ENCODE peak calls at places on chromosomes 7 and 10, in four cellular contexts. J, U, C and L are unnamed samples.

GRCh38 chr10:51894752-51895151 is 195.4 kb upstream of the CSTF2T start:
- DNase-seq in J (no peak), U (no peak), C (no peak), L (no peak)

GRCh38 chr7:47606176-47606575 is 24.3 kb upstream of the TNS3 start:
- DNase-seq in J (no peak), U (no peak), C (no peak), L (no peak)

GRCh38 chr10:96743988-96744585 is 23.8 kb upstream of the PIK3AP1 start:
- DNase-seq in J (peak; percentile 52), U (no peak), C (no peak), L (no peak)

GRCh38 chr7:5284304-5285281 is 1.9 kb downstream of the SLC29A4 start:
- DNase-seq in J (peak; percentile 94), U (no peak), C (no peak), L (no peak)

GRCh38 chr7:113175525-113176097 is 57.3 kb upstream of the SMIM30 start:
- DNase-seq in J (no peak), U (no peak), C (no peak), L (no peak)

GRCh38 chr7:123770378-123770777 is 21.6 kb upstream of the WASL start:
- DNase-seq in J (no peak), U (no peak), C (peak; percentile 67), L (peak; percentile 8)

GRCh38 chr7:90836937-90837336 is 240.8 kb downstream of the CDK14 start:
- DNase-seq in J (no peak), U (no peak), C (no peak), L (no peak)

GRCh38 chr7:120829487-120829886 is 28.5 kb downstream of the TSPAN12 start:
- DNase-seq in J (no peak), U (no peak), C (no peak), L (no peak)

GRCh38 chr7:48537561-48537960 is 366.3 kb downstream of the ABCA13 start:
- DNase-seq in J (no peak), U (no peak), C (peak; percentile 16), L (no peak)

GRCh38 chr10:59387951-59388431 is 25.6 kb upstream of the FAM13C start:
- DNase-seq in J (no peak), U (no peak), C (peak; percentile 92), L (no peak)

GRCh38 chr10:70265032-70265689 is 18.6 kb downstream of the NPFFR1 start:
- DNase-seq in J (peak; percentile 88), U (no peak), C (no peak), L (no peak)

GRCh38 chr10:78604286-78604685 is 464.5 kb upstream of the ZMIZ1 start:
- DNase-seq in J (no peak), U (no peak), C (no peak), L (no peak)

GRCh38 chr10:68406111-68406814 is 814 bp downstream of the RUFY2 start:
- DNase-seq in J (peak; percentile 86), U (no peak), C (no peak), L (peak; percentile 78)

GRCh38 chr7:152902870-152903860 is 143.6 kb downstream of the ACTR3B start:
- DNase-seq in J (no peak), U (no peak), C (no peak), L (no peak)

GRCh38 chr7:17822557-17823173 is 117.6 kb downstream of the SNX13 start:
- DNase-seq in J (no peak), U (no peak), C (no peak), L (no peak)

GRCh38 chr10:48608279-48608681 is 3.4 kb upstream of the ARHGAP22 start:
- DNase-seq in J (peak; percentile 85), U (no peak), C (no peak), L (peak; percentile 56)

GRCh38 chr7:112886171-112886570 is 96.0 kb upstream of the TMEM168 start:
- DNase-seq in J (no peak), U (no peak), C (no peak), L (no peak)